ENCODE peak calls at places on chromosomes 4 and X, in eight cellular contexts. D is SK-N-SH, U is A549, J is ovary, S is sigmoid colon, F is GM12878, Y is suprapubic skin, B is transverse colon. P is an unnamed sample.
A peak's percentile ranks its signal among the peaks of the same experiment; 100 is the strongest.

GRCh38 chr4:120709986-120710385 is 212.5 kb downstream of the PRDM5 start:
- DNase-seq in D (no peak), B (no peak), Y (no peak), F (no peak), J (no peak), U (no peak), S (no peak), P (no peak)

GRCh38 chrX:119669424-119670037 is 23.4 kb downstream of the SEPTIN6 start:
- DNase-seq in D (peak; percentile 60), B (no peak), F (no peak), Y (no peak), S (peak; percentile 82), J (no peak), U (no peak), P (no peak)

GRCh38 chrX:13825178-13825762 is 8.4 kb upstream of the GPM6B start:
- DNase-seq in U (no peak), J (no peak), F (no peak), B (no peak), S (no peak), Y (no peak), D (no peak), P (no peak)

GRCh38 chrX:140141444-140142029 is 176.2 kb upstream of the CXorf66 start:
- DNase-seq in D (peak; percentile 44), S (no peak), Y (no peak), U (peak; percentile 7), J (no peak), F (peak; percentile 3), B (peak; percentile 17), P (no peak)

GRCh38 chr4:97819314-97819713 is 324.0 kb downstream of the STPG2 start:
- DNase-seq in J (no peak), U (no peak), Y (no peak), S (no peak), D (no peak), B (no peak), F (no peak), P (no peak)

GRCh38 chr4:124135409-124135813 is 577.1 kb downstream of the ANKRD50 start:
- DNase-seq in Y (no peak), B (no peak), D (no peak), J (no peak), F (no peak), S (no peak), U (no peak), P (no peak)

GRCh38 chrX:39809326-39809725 is 288.4 kb downstream of the BCOR start:
- DNase-seq in S (no peak), F (no peak), U (no peak), Y (no peak), B (no peak), D (no peak), J (no peak), P (no peak)

GRCh38 chr4:38266616-38267015 is 306.4 kb downstream of the PTTG2 start:
- DNase-seq in F (no peak), U (no peak), S (no peak), Y (no peak), J (no peak), D (no peak), B (peak; percentile 39), P (no peak)

GRCh38 chrX:74246524-74246923 is 57.5 kb upstream of the ZCCHC13 start:
- DNase-seq in U (peak; percentile 27), F (no peak), B (no peak), D (no peak), S (no peak), Y (no peak), J (no peak), P (no peak)

GRCh38 chrX:41935827-41936226 is 12.5 kb upstream of the CASK start:
- DNase-seq in F (no peak), B (no peak), U (no peak), J (no peak), Y (no peak), S (no peak), D (no peak), P (no peak)

GRCh38 chrX:41932885-41933284 is 9.5 kb upstream of the CASK start:
- DNase-seq in F (no peak), B (no peak), Y (no peak), U (no peak), S (no peak), D (no peak), J (no peak), P (no peak)

GRCh38 chrX:41931591-41931990 is 8.2 kb upstream of the CASK start:
- DNase-seq in F (no peak), J (no peak), U (no peak), D (no peak), Y (no peak), B (no peak), S (no peak), P (no peak)

DNA sequence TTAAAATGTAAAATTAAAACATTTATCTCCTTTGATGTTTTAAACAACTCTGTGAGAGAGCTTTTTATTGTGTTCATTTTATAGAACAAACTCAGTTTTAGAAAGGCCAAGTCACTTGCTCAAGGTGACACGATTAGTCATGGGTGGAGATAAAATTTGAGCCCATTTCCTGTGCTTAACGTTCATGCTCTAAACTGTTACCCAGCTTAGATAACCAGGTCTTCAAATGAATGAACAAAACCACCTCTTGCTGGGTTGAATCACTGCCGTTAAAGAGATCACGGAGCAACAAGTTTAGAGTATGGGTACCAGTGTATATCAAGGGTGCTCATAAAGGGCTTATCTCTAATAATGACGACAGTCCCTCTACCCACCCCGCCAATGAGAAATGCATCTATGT is 10.2 kb upstream of the CASK start:
- DNase-seq in J (no peak), Y (no peak), U (no peak), D (no peak), F (no peak), B (no peak), S (no peak), P (no peak)
- H3K4me3 ChIP-seq in J (no peak overlapping the region), Y (no peak overlapping the region), U (no peak overlapping the region), D (no peak overlapping the region), F (no peak overlapping the region), B (no peak overlapping the region), S (no peak overlapping the region), P (no peak overlapping the region)

GRCh38 chr4:103928370-103928769 is 208.6 kb upstream of the TACR3 start:
- DNase-seq in F (no peak), D (no peak), S (no peak), J (no peak), B (no peak), Y (no peak), U (no peak), P (no peak)
- TF ChIP-seq EP300 in F (no peak), D (no peak), S (no peak), J (no peak), B (no peak), Y (no peak), U (no peak), P (no peak)

GRCh38 chr4:84916233-84916632 is 50.3 kb downstream of the WDFY3 start:
- DNase-seq in S (no peak), F (no peak), U (no peak), Y (no peak), D (no peak), J (no peak), B (no peak), P (no peak)
- H3K4me3 ChIP-seq in S (no peak overlapping the region), F (no peak overlapping the region), U (no peak overlapping the region), Y (no peak overlapping the region), D (no peak overlapping the region), J (no peak overlapping the region), B (no peak overlapping the region), P (no peak overlapping the region)

GRCh38 chr4:168848112-168848511 is 161.9 kb downstream of the CBR4 start:
- DNase-seq in S (peak; percentile 73), F (no peak), Y (no peak), B (no peak), U (no peak), J (no peak), D (peak; percentile 44), P (no peak)

GRCh38 chr4:168848977-168849687 is 160.9 kb downstream of the CBR4 start:
- DNase-seq in D (peak; percentile 20), U (no peak), Y (no peak), J (no peak), B (no peak), S (no peak), F (no peak), P (no peak)

GRCh38 chr4:168845897-168846296 is 164.2 kb downstream of the CBR4 start:
- DNase-seq in Y (no peak), D (no peak), B (no peak), U (no peak), S (no peak), J (no peak), F (no peak), P (no peak)

GRCh38 chr4:168844261-168845039 is 165.6 kb downstream of the CBR4 start:
- DNase-seq in Y (no peak), U (no peak), J (no peak), S (no peak), F (no peak), D (no peak), B (no peak), P (no peak)

GRCh38 chr4:168846414-168846813 is 163.6 kb downstream of the CBR4 start:
- DNase-seq in D (no peak), F (no peak), Y (no peak), B (no peak), J (no peak), U (no peak), S (no peak), P (no peak)
- TF ChIP-seq EP300 in D (no peak), F (no peak), Y (no peak), B (no peak), J (no peak), U (no peak), S (no peak), P (no peak)

P was measured in tibial nerve.